ENCODE peak calls at places on chromosomes 12 and 14, in seven cellular contexts. One of them, this sample, is unnamed.

GRCh38 chr12:64610092-64610659 is at the start of gene RASSF3:
- DNase-seq in A673: peak; percentile 84
- DNase-seq in AG09309: no peak
- DNase-seq in psoas muscle: peak; percentile 84
- DNase-seq in brain microvascular endothelial cell: peak; percentile 16
- DNase-seq in prostate gland: peak; percentile 69
- DNase-seq in CD8-positive, alpha-beta memory T cell: peak; percentile 77
- DNase-seq in this sample: peak; percentile 68

GRCh38 chr14:103709814-103710213 is 5.4 kb downstream of the XRCC3 start:
- DNase-seq in A673: no peak
- DNase-seq in AG09309: no peak
- DNase-seq in psoas muscle: no peak
- DNase-seq in brain microvascular endothelial cell: no peak
- DNase-seq in prostate gland: no peak
- DNase-seq in CD8-positive, alpha-beta memory T cell: no peak
- DNase-seq in this sample: no peak

GRCh38 chr12:46300906-46301305 is 32.1 kb upstream of the SLC38A1 start:
- DNase-seq in A673: peak; percentile 93
- DNase-seq in AG09309: no peak
- DNase-seq in psoas muscle: no peak
- DNase-seq in brain microvascular endothelial cell: no peak
- DNase-seq in prostate gland: no peak
- DNase-seq in CD8-positive, alpha-beta memory T cell: no peak
- DNase-seq in this sample: no peak

GRCh38 chr14:55603401-55603953 is 23.5 kb downstream of the KTN1 start:
- DNase-seq in A673: no peak
- DNase-seq in AG09309: no peak
- DNase-seq in psoas muscle: no peak
- DNase-seq in brain microvascular endothelial cell: no peak
- DNase-seq in prostate gland: no peak
- DNase-seq in CD8-positive, alpha-beta memory T cell: no peak
- DNase-seq in this sample: no peak

GRCh38 chr14:22124071-22124613 is 450.5 kb upstream of the OR4E1 start:
- DNase-seq in A673: no peak
- DNase-seq in AG09309: no peak
- DNase-seq in psoas muscle: no peak
- DNase-seq in brain microvascular endothelial cell: no peak
- DNase-seq in prostate gland: no peak
- DNase-seq in CD8-positive, alpha-beta memory T cell: no peak
- DNase-seq in this sample: no peak

GRCh38 chr14:94622653-94623421 is 10.6 kb downstream of the SERPINA3 start:
- DNase-seq in A673: no peak
- DNase-seq in AG09309: no peak
- DNase-seq in psoas muscle: no peak
- DNase-seq in brain microvascular endothelial cell: no peak
- DNase-seq in prostate gland: no peak
- DNase-seq in CD8-positive, alpha-beta memory T cell: no peak
- DNase-seq in this sample: no peak

GRCh38 chr14:75295061-75295461 is 16.4 kb downstream of the FOS start:
- DNase-seq in A673: peak; percentile 68
- DNase-seq in AG09309: no peak
- DNase-seq in psoas muscle: peak; percentile 77
- DNase-seq in brain microvascular endothelial cell: peak; percentile 78
- DNase-seq in prostate gland: peak; percentile 50
- DNase-seq in CD8-positive, alpha-beta memory T cell: no peak
- DNase-seq in this sample: peak; percentile 65

GRCh38 chr14:50447491-50447890 is 50.8 kb upstream of the CDKL1 start:
- DNase-seq in A673: no peak
- DNase-seq in AG09309: no peak
- DNase-seq in psoas muscle: no peak
- DNase-seq in brain microvascular endothelial cell: no peak
- DNase-seq in prostate gland: no peak
- DNase-seq in CD8-positive, alpha-beta memory T cell: no peak
- DNase-seq in this sample: no peak

GRCh38 chr14:64628940-64629403 is 75.3 kb upstream of the PLEKHG3 start:
- DNase-seq in A673: no peak
- DNase-seq in AG09309: peak; percentile 87
- DNase-seq in psoas muscle: no peak
- DNase-seq in brain microvascular endothelial cell: peak; percentile 89
- DNase-seq in prostate gland: no peak
- DNase-seq in CD8-positive, alpha-beta memory T cell: no peak
- DNase-seq in this sample: peak; percentile 44

GRCh38 chr14:35932659-35933159 is 106.6 kb downstream of the BRMS1L start:
- DNase-seq in A673: no peak
- DNase-seq in AG09309: no peak
- DNase-seq in psoas muscle: no peak
- DNase-seq in brain microvascular endothelial cell: no peak
- DNase-seq in prostate gland: no peak
- DNase-seq in CD8-positive, alpha-beta memory T cell: no peak
- DNase-seq in this sample: no peak

GRCh38 chr12:49946086-49946485 is 4.5 kb upstream of the AQP2 start:
- DNase-seq in A673: no peak
- DNase-seq in AG09309: no peak
- DNase-seq in psoas muscle: no peak
- DNase-seq in brain microvascular endothelial cell: no peak
- DNase-seq in prostate gland: no peak
- DNase-seq in CD8-positive, alpha-beta memory T cell: no peak
- DNase-seq in this sample: no peak

GRCh38 chr12:125143491-125143890 is 78.3 kb downstream of the AACS start:
- DNase-seq in A673: peak; percentile 17
- DNase-seq in AG09309: no peak
- DNase-seq in psoas muscle: no peak
- DNase-seq in brain microvascular endothelial cell: peak; percentile 21
- DNase-seq in prostate gland: peak; percentile 12
- DNase-seq in CD8-positive, alpha-beta memory T cell: no peak
- DNase-seq in this sample: no peak

GRCh38 chr12:41795910-41796309 is 348.8 kb downstream of the GXYLT1 start:
- DNase-seq in A673: peak; percentile 52
- DNase-seq in AG09309: no peak
- DNase-seq in psoas muscle: no peak
- DNase-seq in brain microvascular endothelial cell: no peak
- DNase-seq in prostate gland: no peak
- DNase-seq in CD8-positive, alpha-beta memory T cell: no peak
- DNase-seq in this sample: no peak

GRCh38 chr14:71693373-71693772 is 238.9 kb upstream of the RGS6 start:
- DNase-seq in A673: peak; percentile 90
- DNase-seq in AG09309: peak; percentile 90
- DNase-seq in psoas muscle: no peak
- DNase-seq in brain microvascular endothelial cell: peak; percentile 75
- DNase-seq in prostate gland: no peak
- DNase-seq in CD8-positive, alpha-beta memory T cell: no peak
- DNase-seq in this sample: no peak

GRCh38 chr14:99230271-99231141 is 41.5 kb downstream of the BCL11B start:
- DNase-seq in A673: no peak
- DNase-seq in AG09309: no peak
- DNase-seq in psoas muscle: no peak
- DNase-seq in brain microvascular endothelial cell: no peak
- DNase-seq in prostate gland: peak; percentile 36
- DNase-seq in CD8-positive, alpha-beta memory T cell: peak; percentile 87
- DNase-seq in this sample: no peak

GRCh38 chr14:90797451-90797850 is 18.8 kb downstream of the TTC7B start:
- DNase-seq in A673: peak; percentile 60
- DNase-seq in AG09309: no peak
- DNase-seq in psoas muscle: no peak
- DNase-seq in brain microvascular endothelial cell: no peak
- DNase-seq in prostate gland: no peak
- DNase-seq in CD8-positive, alpha-beta memory T cell: no peak
- DNase-seq in this sample: no peak

GRCh38 chr14:74502236-74503019 is 8.9 kb downstream of the ISCA2 start:
- DNase-seq in A673: peak; percentile 51
- DNase-seq in AG09309: no peak
- DNase-seq in psoas muscle: no peak
- DNase-seq in brain microvascular endothelial cell: no peak
- DNase-seq in prostate gland: no peak
- DNase-seq in CD8-positive, alpha-beta memory T cell: no peak
- DNase-seq in this sample: peak; percentile 32

GRCh38 chr12:104006929-104007328 is 41.3 kb downstream of the TDG start:
- DNase-seq in A673: peak; percentile 19
- DNase-seq in AG09309: peak; percentile 40
- DNase-seq in psoas muscle: no peak
- DNase-seq in brain microvascular endothelial cell: no peak
- DNase-seq in prostate gland: no peak
- DNase-seq in CD8-positive, alpha-beta memory T cell: no peak
- DNase-seq in this sample: no peak

GRCh38 chr14:62654641-62655040 is 390.6 kb downstream of the KCNH5 start:
- DNase-seq in A673: no peak
- DNase-seq in AG09309: no peak
- DNase-seq in psoas muscle: no peak
- DNase-seq in brain microvascular endothelial cell: no peak
- DNase-seq in prostate gland: no peak
- DNase-seq in CD8-positive, alpha-beta memory T cell: no peak
- DNase-seq in this sample: no peak

GRCh38 chr12:9711664-9712063 is 21.2 kb downstream of the CLECL1 start:
- DNase-seq in A673: no peak
- DNase-seq in AG09309: no peak
- DNase-seq in psoas muscle: no peak
- DNase-seq in brain microvascular endothelial cell: no peak
- DNase-seq in prostate gland: no peak
- DNase-seq in CD8-positive, alpha-beta memory T cell: no peak
- DNase-seq in this sample: no peak

GRCh38 chr14:65287264-65288131 is 125.0 kb upstream of the FUT8 start:
- DNase-seq in A673: no peak
- DNase-seq in AG09309: no peak
- DNase-seq in psoas muscle: no peak
- DNase-seq in brain microvascular endothelial cell: no peak
- DNase-seq in prostate gland: no peak
- DNase-seq in CD8-positive, alpha-beta memory T cell: peak; percentile 6
- DNase-seq in this sample: no peak

GRCh38 chr14:105856676-105857222 is 330.4 kb downstream of the TMEM121 start:
- DNase-seq in A673: no peak
- DNase-seq in AG09309: no peak
- DNase-seq in psoas muscle: no peak
- DNase-seq in brain microvascular endothelial cell: no peak
- DNase-seq in prostate gland: no peak
- DNase-seq in CD8-positive, alpha-beta memory T cell: peak; percentile 0
- DNase-seq in this sample: no peak

GRCh38 chr12:116534341-116535121 is 24.6 kb upstream of the MAP1LC3B2 start:
- DNase-seq in A673: peak; percentile 38
- DNase-seq in AG09309: no peak
- DNase-seq in psoas muscle: no peak
- DNase-seq in brain microvascular endothelial cell: no peak
- DNase-seq in prostate gland: peak; percentile 22
- DNase-seq in CD8-positive, alpha-beta memory T cell: no peak
- DNase-seq in this sample: peak; percentile 68

GRCh38 chr12:121883315-121883660 is 5.3 kb upstream of the PSMD9 start:
- DNase-seq in A673: no peak
- DNase-seq in AG09309: no peak
- DNase-seq in psoas muscle: no peak
- DNase-seq in brain microvascular endothelial cell: no peak
- DNase-seq in prostate gland: no peak
- DNase-seq in CD8-positive, alpha-beta memory T cell: no peak
- DNase-seq in this sample: no peak

GRCh38 chr12:1171657-1172056 is 180.6 kb downstream of the ERC1 start:
- DNase-seq in A673: peak; percentile 85
- DNase-seq in AG09309: no peak
- DNase-seq in psoas muscle: no peak
- DNase-seq in brain microvascular endothelial cell: no peak
- DNase-seq in prostate gland: no peak
- DNase-seq in CD8-positive, alpha-beta memory T cell: no peak
- DNase-seq in this sample: no peak

GRCh38 chr12:86551146-86551571 is 295.0 kb upstream of the MGAT4C start:
- DNase-seq in A673: no peak
- DNase-seq in AG09309: no peak
- DNase-seq in psoas muscle: peak; percentile 72
- DNase-seq in brain microvascular endothelial cell: no peak
- DNase-seq in prostate gland: no peak
- DNase-seq in CD8-positive, alpha-beta memory T cell: no peak
- DNase-seq in this sample: no peak
- H3K4me3 ChIP-seq in A673: no peak overlapping the region
- H3K4me3 ChIP-seq in AG09309: no peak overlapping the region
- H3K4me3 ChIP-seq in psoas muscle: no peak overlapping the region
- H3K4me3 ChIP-seq in brain microvascular endothelial cell: no peak overlapping the region
- H3K4me3 ChIP-seq in prostate gland: no peak overlapping the region
- H3K4me3 ChIP-seq in CD8-positive, alpha-beta memory T cell: no peak overlapping the region
- H3K4me3 ChIP-seq in this sample: no peak overlapping the region

DNA sequence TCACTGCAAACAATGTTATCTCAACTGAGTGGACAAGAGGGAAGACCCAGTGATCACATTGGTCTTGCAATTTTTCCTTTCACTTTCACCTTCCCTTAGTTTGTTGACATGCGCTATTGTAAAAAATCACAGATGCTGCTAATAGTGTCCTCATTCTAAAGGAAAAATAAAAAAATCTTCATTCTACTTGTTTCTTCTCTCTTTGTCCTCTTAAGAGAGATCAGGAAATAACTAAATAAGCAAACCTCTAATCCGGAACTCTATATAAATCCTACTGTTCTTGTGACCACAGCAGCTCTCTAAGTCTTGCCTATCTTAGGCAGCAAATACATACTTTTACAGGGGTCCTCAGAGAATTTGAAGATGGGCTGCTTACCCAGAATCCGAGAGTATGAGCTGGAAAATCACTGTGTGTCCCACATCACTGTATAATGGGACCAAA is 257.7 kb downstream of the NAV3 start:
- DNase-seq in A673: peak; percentile 67
- DNase-seq in AG09309: no peak
- DNase-seq in psoas muscle: no peak
- DNase-seq in brain microvascular endothelial cell: no peak
- DNase-seq in prostate gland: no peak
- DNase-seq in CD8-positive, alpha-beta memory T cell: no peak
- DNase-seq in this sample: no peak
- H3K4me3 ChIP-seq in A673: peak overlapping the region; percentile 34
- H3K4me3 ChIP-seq in AG09309: no peak overlapping the region
- H3K4me3 ChIP-seq in psoas muscle: peak overlapping the region; percentile 42
- H3K4me3 ChIP-seq in brain microvascular endothelial cell: no peak overlapping the region
- H3K4me3 ChIP-seq in prostate gland: no peak overlapping the region
- H3K4me3 ChIP-seq in CD8-positive, alpha-beta memory T cell: no peak overlapping the region
- H3K4me3 ChIP-seq in this sample: peak overlapping the region; percentile 20

DNA sequence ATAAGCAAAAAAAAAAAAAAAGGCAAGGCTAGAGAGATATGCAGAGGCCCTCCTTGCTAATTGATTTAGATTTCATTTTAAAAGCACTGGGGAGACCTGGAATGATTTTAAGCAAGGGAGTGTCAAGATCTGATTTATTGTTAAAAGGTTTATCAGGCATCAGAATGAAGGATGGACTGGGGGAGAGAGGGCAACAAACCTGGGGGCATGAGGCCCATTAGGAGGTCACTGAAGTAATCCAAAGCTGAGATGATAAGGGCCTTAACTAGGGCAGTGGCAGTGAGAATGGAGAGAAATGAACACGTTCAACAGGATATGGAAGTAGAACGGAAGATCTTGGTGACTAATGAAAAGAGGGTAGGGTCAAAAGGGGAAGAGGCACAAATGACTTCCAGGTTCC is 24.1 kb downstream of the KITLG start:
- DNase-seq in A673: no peak
- DNase-seq in AG09309: no peak
- DNase-seq in psoas muscle: no peak
- DNase-seq in brain microvascular endothelial cell: no peak
- DNase-seq in prostate gland: no peak
- DNase-seq in CD8-positive, alpha-beta memory T cell: no peak
- DNase-seq in this sample: no peak
- H3K4me3 ChIP-seq in A673: no peak overlapping the region
- H3K4me3 ChIP-seq in AG09309: no peak overlapping the region
- H3K4me3 ChIP-seq in psoas muscle: no peak overlapping the region
- H3K4me3 ChIP-seq in brain microvascular endothelial cell: no peak overlapping the region
- H3K4me3 ChIP-seq in prostate gland: no peak overlapping the region
- H3K4me3 ChIP-seq in CD8-positive, alpha-beta memory T cell: no peak overlapping the region
- H3K4me3 ChIP-seq in this sample: no peak overlapping the region

DNA sequence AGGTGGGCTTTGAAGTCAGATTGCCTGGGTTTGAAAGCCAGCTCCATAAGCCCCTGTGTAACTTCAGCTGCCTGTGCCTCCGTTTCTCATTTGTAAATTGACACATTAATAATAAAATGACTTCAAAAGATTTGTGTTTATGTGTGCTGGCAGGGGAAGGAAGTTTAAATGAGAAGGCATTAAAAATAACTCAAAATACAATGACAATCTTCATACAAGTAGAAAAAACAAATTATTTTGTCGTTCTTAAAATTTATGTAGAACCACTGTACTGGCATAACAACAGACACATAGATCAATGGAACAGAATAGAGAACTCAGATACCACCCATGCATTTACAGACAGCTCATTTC is 83.0 kb downstream of the PPM1A start:
- DNase-seq in A673: no peak
- DNase-seq in AG09309: no peak
- DNase-seq in psoas muscle: no peak
- DNase-seq in brain microvascular endothelial cell: no peak
- DNase-seq in prostate gland: no peak
- DNase-seq in CD8-positive, alpha-beta memory T cell: no peak
- DNase-seq in this sample: no peak
- H3K4me3 ChIP-seq in A673: no peak overlapping the region
- H3K4me3 ChIP-seq in AG09309: no peak overlapping the region
- H3K4me3 ChIP-seq in psoas muscle: peak overlapping the region; percentile 56
- H3K4me3 ChIP-seq in brain microvascular endothelial cell: no peak overlapping the region
- H3K4me3 ChIP-seq in prostate gland: no peak overlapping the region
- H3K4me3 ChIP-seq in CD8-positive, alpha-beta memory T cell: peak overlapping the region; percentile 79
- H3K4me3 ChIP-seq in this sample: no peak overlapping the region